ENCODE peak calls at places on chromosome 22, in five cellular contexts. Z, B, V, L and M are unnamed samples.

GRCh38 chr22:45202333-45203149 is 38.2 kb downstream of the KIAA0930 start:
- DNase-seq in Z (no peak), B (no peak), V (no peak), L (no peak), M (no peak)

GRCh38 chr22:19106886-19107729 is 15.1 kb downstream of the DGCR2 start:
- DNase-seq in Z (no peak), B (no peak), V (no peak), L (no peak), M (no peak)

GRCh38 chr22:46766611-46767010 is 4.2 kb downstream of the TBC1D22A start:
- DNase-seq in Z (no peak), B (no peak), V (no peak), L (no peak), M (no peak)

GRCh38 chr22:23054531-23055257 is 15.6 kb upstream of the GNAZ start:
- DNase-seq in Z (peak), B (peak), V (peak), L (no peak), M (no peak)

GRCh38 chr22:44396727-44397722 is 84.3 kb upstream of the SHISAL1 start:
- DNase-seq in Z (no peak), B (no peak), V (no peak), L (no peak), M (peak)

GRCh38 chr22:31944700-31945477 is 554 bp downstream of the YWHAH start:
- DNase-seq in Z (peak), B (peak), V (peak), L (no peak), M (no peak)

GRCh38 chr22:45805413-45805812 is 133.8 kb downstream of the ATXN10 start:
- DNase-seq in Z (no peak), B (no peak), V (no peak), L (no peak), M (no peak)

GRCh38 chr22:42562282-42562681 is 8.5 kb downstream of the SERHL2 start:
- DNase-seq in Z (peak), B (no peak), V (no peak), L (no peak), M (no peak)

GRCh38 chr22:49586244-49586748 is 241.4 kb downstream of the BRD1 start:
- DNase-seq in Z (no peak), B (no peak), V (no peak), L (no peak), M (no peak)

GRCh38 chr22:30602049-30602448 is 4.9 kb upstream of the TCN2 start:
- DNase-seq in Z (no peak), B (peak), V (peak), L (peak), M (no peak)
- TF ChIP-seq CTCF in Z (peak), B (peak), V (peak), L (peak), M (no peak)

GRCh38 chr22:37804886-37805857 is 2.6 kb upstream of the GCAT start:
- DNase-seq in Z (peak), B (peak), V (no peak), L (peak), M (peak)
- TF ChIP-seq CTCF in Z (no peak), B (no peak), V (no peak), L (no peak), M (no peak)

GRCh38 chr22:20109411-20110358 is 6.2 kb upstream of the RANBP1 start:
- DNase-seq in Z (no peak), B (no peak), V (no peak), L (no peak), M (no peak)

GRCh38 chr22:20110359-20110985 is 5.4 kb upstream of the RANBP1 start:
- DNase-seq in Z (no peak), B (no peak), V (no peak), L (no peak), M (no peak)

GRCh38 chr22:20111689-20112622 is 3.9 kb upstream of the RANBP1 start:
- DNase-seq in Z (no peak), B (no peak), V (no peak), L (no peak), M (no peak)

GRCh38 chr22:20112623-20113511 is 3.0 kb upstream of the RANBP1 start:
- DNase-seq in Z (no peak), B (no peak), V (no peak), L (no peak), M (no peak)

DNA sequence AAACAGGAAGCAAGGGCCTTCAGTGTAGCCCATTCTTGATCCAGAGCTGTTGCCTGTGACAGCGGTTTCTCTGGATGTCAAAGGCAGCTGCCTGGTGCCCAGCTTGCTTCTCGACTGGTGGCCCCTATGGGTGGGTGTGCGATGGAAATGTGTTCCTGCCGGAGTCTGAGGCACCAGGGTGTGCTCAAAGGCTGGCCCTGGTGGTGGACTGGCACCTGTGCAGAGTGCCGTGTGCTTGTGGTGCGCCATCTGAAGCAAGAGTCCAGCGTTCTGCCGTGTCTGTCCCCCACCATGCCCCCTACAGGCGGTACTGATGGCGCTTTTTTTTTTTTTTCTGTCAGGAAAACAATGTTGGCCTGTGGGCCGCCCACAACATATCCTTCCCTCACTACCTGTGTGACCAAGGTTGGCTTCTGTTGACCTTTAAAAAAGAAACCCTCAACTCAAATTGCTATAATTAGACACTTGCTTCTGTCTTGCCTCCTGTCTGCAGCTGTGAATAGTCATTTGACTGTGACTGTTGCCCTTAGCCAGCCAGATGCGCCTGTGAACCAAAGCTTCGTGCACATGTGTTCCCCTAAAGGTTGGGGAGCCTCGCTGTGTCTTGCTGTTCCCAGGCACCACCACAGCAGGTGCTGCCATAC is 4.7 kb upstream of the RANBP1 start:
- DNase-seq in Z (peak), B (peak), V (no peak), L (peak), M (no peak)
- TF ChIP-seq CTCF in Z (peak), B (peak), V (peak), L (peak), M (no peak)

DNA sequence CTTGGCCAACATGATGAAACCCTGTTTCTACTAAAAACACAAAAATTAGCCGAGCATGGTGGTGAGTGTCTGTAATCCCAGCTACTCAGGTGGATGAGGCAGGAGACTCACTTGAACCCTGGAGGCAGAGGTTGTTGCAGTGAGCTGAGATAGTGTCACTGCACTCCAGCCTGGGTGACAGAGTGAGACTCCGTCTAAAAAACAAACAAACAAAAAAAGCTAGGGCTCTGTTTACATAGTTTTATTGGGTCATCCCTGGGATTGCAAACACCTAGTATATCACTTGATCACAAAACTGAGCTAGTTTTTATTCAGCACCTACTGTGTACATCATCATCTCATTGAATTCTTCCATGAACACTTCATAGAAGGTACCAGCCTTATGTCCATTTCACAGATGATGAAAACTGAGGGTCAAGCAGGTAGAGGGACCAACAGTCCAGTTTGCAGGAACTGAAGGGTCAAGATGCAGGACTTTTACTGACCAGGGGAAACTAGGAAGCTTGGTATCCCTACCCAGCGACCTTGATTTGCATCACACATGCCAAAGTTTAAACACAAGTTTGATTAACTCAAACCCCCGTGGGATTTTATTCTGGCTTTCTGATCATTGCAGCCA is 9.2 kb upstream of the MRTFA start:
- DNase-seq in Z (no peak), B (no peak), V (no peak), L (no peak), M (no peak)
- TF ChIP-seq CTCF in Z (no peak), B (no peak), V (no peak), L (no peak), M (no peak)

GRCh38 chr22:20211997-20212753 is 55.9 kb downstream of the RTN4R start:
- DNase-seq in Z (no peak), B (no peak), V (peak), L (no peak), M (no peak)
- TF ChIP-seq CTCF in Z (no peak), B (no peak), V (no peak), L (no peak), M (no peak)

GRCh38 chr22:39308614-39309363 is 10.6 kb downstream of the RPL3 start:
- DNase-seq in Z (no peak), B (no peak), V (no peak), L (peak), M (peak)
- TF ChIP-seq CTCF in Z (no peak), B (no peak), V (no peak), L (peak), M (no peak)

GRCh38 chr22:36991220-36991619 is 28.0 kb downstream of the TST start:
- DNase-seq in Z (no peak), B (no peak), V (no peak), L (no peak), M (no peak)

GRCh38 chr22:36985490-36985889 is 33.8 kb downstream of the TST start:
- DNase-seq in Z (no peak), B (no peak), V (no peak), L (no peak), M (no peak)

GRCh38 chr22:36982136-36982535 is 37.1 kb downstream of the TST start:
- DNase-seq in Z (no peak), B (no peak), V (no peak), L (no peak), M (no peak)

GRCh38 chr22:36988075-36988474 is 31.2 kb downstream of the TST start:
- DNase-seq in Z (no peak), B (no peak), V (no peak), L (no peak), M (no peak)

GRCh38 chr22:36986242-36986821 is 32.9 kb downstream of the TST start:
- DNase-seq in Z (no peak), B (peak), V (peak), L (no peak), M (no peak)
- TF ChIP-seq CTCF in Z (peak), B (peak), V (peak), L (peak), M (no peak)

GRCh38 chr22:27617214-27617881 is 184.2 kb downstream of the MN1 start:
- DNase-seq in Z (no peak), B (no peak), V (no peak), L (no peak), M (no peak)
- TF ChIP-seq CTCF in Z (no peak), B (no peak), V (no peak), L (peak), M (no peak)